ENCODE peak calls at places on chromosomes 6 and 20, in six cellular contexts. One of them, this sample, is unnamed.

GRCh38 chr20:37406010-37406998 is 60.4 kb downstream of the SRC start:
- DNase-seq in A549: peak; percentile 66
- DNase-seq in HepG2: no peak
- DNase-seq in ovary: peak; percentile 67
- DNase-seq in transverse colon: peak; percentile 47
- DNase-seq in sigmoid colon: no peak
- DNase-seq in this sample: peak; percentile 45

GRCh38 chr20:54255157-54255556 is 47.3 kb downstream of the PFDN4 start:
- DNase-seq in A549: no peak
- DNase-seq in HepG2: no peak
- DNase-seq in ovary: no peak
- DNase-seq in sigmoid colon: no peak
- DNase-seq in transverse colon: no peak
- DNase-seq in this sample: no peak

GRCh38 chr20:55253765-55254164 is 751.6 kb downstream of the CBLN4 start:
- DNase-seq in A549: no peak
- DNase-seq in HepG2: no peak
- DNase-seq in sigmoid colon: no peak
- DNase-seq in ovary: no peak
- DNase-seq in transverse colon: no peak
- DNase-seq in this sample: no peak

GRCh38 chr6:155958550-155958949 is 502.9 kb upstream of the NOX3 start:
- DNase-seq in A549: no peak
- DNase-seq in ovary: no peak
- DNase-seq in transverse colon: peak; percentile 91
- DNase-seq in sigmoid colon: no peak
- DNase-seq in HepG2: no peak
- DNase-seq in this sample: peak; percentile 41

GRCh38 chr6:40320441-40320840 is 266.7 kb downstream of the LRFN2 start:
- DNase-seq in transverse colon: no peak
- DNase-seq in ovary: no peak
- DNase-seq in A549: no peak
- DNase-seq in HepG2: no peak
- DNase-seq in sigmoid colon: no peak
- DNase-seq in this sample: no peak

GRCh38 chr6:15824851-15825250 is 162.0 kb upstream of the DTNBP1 start:
- DNase-seq in transverse colon: no peak
- DNase-seq in HepG2: no peak
- DNase-seq in A549: no peak
- DNase-seq in ovary: no peak
- DNase-seq in sigmoid colon: no peak
- DNase-seq in this sample: no peak

GRCh38 chr6:122289721-122290501 is 109.5 kb upstream of the HSF2 start:
- DNase-seq in transverse colon: no peak
- DNase-seq in sigmoid colon: no peak
- DNase-seq in A549: peak; percentile 4
- DNase-seq in ovary: no peak
- DNase-seq in HepG2: peak; percentile 13
- DNase-seq in this sample: no peak

GRCh38 chr6:37516920-37517405 is 17.3 kb upstream of the CCDC167 start:
- DNase-seq in A549: no peak
- DNase-seq in transverse colon: no peak
- DNase-seq in ovary: no peak
- DNase-seq in sigmoid colon: no peak
- DNase-seq in HepG2: no peak
- DNase-seq in this sample: no peak

GRCh38 chr20:43636429-43636828 is 30.5 kb upstream of the MYBL2 start:
- DNase-seq in ovary: no peak
- DNase-seq in transverse colon: no peak
- DNase-seq in HepG2: no peak
- DNase-seq in A549: no peak
- DNase-seq in sigmoid colon: no peak
- DNase-seq in this sample: no peak

GRCh38 chr6:62672989-62673388 is 387.0 kb upstream of the KHDRBS2 start:
- DNase-seq in transverse colon: no peak
- DNase-seq in ovary: no peak
- DNase-seq in HepG2: no peak
- DNase-seq in A549: no peak
- DNase-seq in sigmoid colon: no peak
- DNase-seq in this sample: no peak

GRCh38 chr20:63681609-63682142 is 14.8 kb upstream of the TNFRSF6B start:
- DNase-seq in HepG2: no peak
- DNase-seq in ovary: no peak
- DNase-seq in transverse colon: no peak
- DNase-seq in A549: no peak
- DNase-seq in sigmoid colon: no peak
- DNase-seq in this sample: no peak

GRCh38 chr20:854601-855000 is 21.1 kb downstream of the FAM110A start:
- DNase-seq in HepG2: no peak
- DNase-seq in sigmoid colon: no peak
- DNase-seq in ovary: no peak
- DNase-seq in A549: no peak
- DNase-seq in transverse colon: no peak
- DNase-seq in this sample: no peak

GRCh38 chr20:45890997-45891983 is at the start of the genes CTSA and NEURL2:
- DNase-seq in A549: peak; percentile 95
- DNase-seq in sigmoid colon: peak; percentile 98
- DNase-seq in HepG2: peak; percentile 98
- DNase-seq in ovary: peak; percentile 97
- DNase-seq in transverse colon: peak; percentile 97
- DNase-seq in this sample: peak; percentile 97

GRCh38 chr20:25487306-25487705 is 79.8 kb downstream of the GINS1 start:
- DNase-seq in ovary: no peak
- DNase-seq in transverse colon: no peak
- DNase-seq in sigmoid colon: no peak
- DNase-seq in HepG2: no peak
- DNase-seq in A549: no peak
- DNase-seq in this sample: no peak

GRCh38 chr20:45823949-45824835 is 2.9 kb downstream of the TNNC2 start:
- DNase-seq in ovary: peak; percentile 73
- DNase-seq in HepG2: peak; percentile 51
- DNase-seq in transverse colon: peak; percentile 72
- DNase-seq in sigmoid colon: peak; percentile 80
- DNase-seq in A549: peak; percentile 49
- DNase-seq in this sample: peak; percentile 62

GRCh38 chr6:137811121-137811911 is 55.7 kb upstream of the TNFAIP3 start:
- DNase-seq in HepG2: peak; percentile 90
- DNase-seq in ovary: no peak
- DNase-seq in sigmoid colon: peak; percentile 88
- DNase-seq in A549: peak; percentile 76
- DNase-seq in transverse colon: peak; percentile 82
- DNase-seq in this sample: peak; percentile 79

GRCh38 chr6:55175778-55176084 is 1.4 kb downstream of the HCRTR2 start:
- DNase-seq in sigmoid colon: no peak
- DNase-seq in transverse colon: no peak
- DNase-seq in ovary: no peak
- DNase-seq in A549: no peak
- DNase-seq in HepG2: no peak
- DNase-seq in this sample: no peak

GRCh38 chr20:3312940-3313656 is 74.1 kb upstream of the SLC4A11 start:
- DNase-seq in transverse colon: no peak
- DNase-seq in ovary: no peak
- DNase-seq in A549: peak; percentile 70
- DNase-seq in sigmoid colon: no peak
- DNase-seq in HepG2: peak; percentile 52
- DNase-seq in this sample: no peak

GRCh38 chr6:156347251-156348049 is 429.7 kb upstream of the ARID1B start:
- DNase-seq in ovary: no peak
- DNase-seq in sigmoid colon: no peak
- DNase-seq in transverse colon: no peak
- DNase-seq in HepG2: no peak
- DNase-seq in A549: no peak
- DNase-seq in this sample: no peak

GRCh38 chr6:20333870-20334269 is 67.8 kb upstream of the E2F3 start:
- DNase-seq in sigmoid colon: no peak
- DNase-seq in transverse colon: no peak
- DNase-seq in A549: no peak
- DNase-seq in HepG2: no peak
- DNase-seq in ovary: no peak
- DNase-seq in this sample: no peak

GRCh38 chr20:51698252-51698651 is 69.9 kb downstream of the ATP9A start:
- DNase-seq in ovary: no peak
- DNase-seq in A549: no peak
- DNase-seq in sigmoid colon: no peak
- DNase-seq in transverse colon: no peak
- DNase-seq in HepG2: no peak
- DNase-seq in this sample: no peak

GRCh38 chr6:70086806-70087205 is 216.1 kb downstream of the COL9A1 start:
- DNase-seq in transverse colon: no peak
- DNase-seq in A549: no peak
- DNase-seq in ovary: no peak
- DNase-seq in HepG2: no peak
- DNase-seq in sigmoid colon: no peak
- DNase-seq in this sample: no peak

GRCh38 chr6:169253745-169254238 is at the start of gene THBS2:
- DNase-seq in ovary: peak; percentile 77
- DNase-seq in transverse colon: peak; percentile 24
- DNase-seq in sigmoid colon: peak; percentile 92
- DNase-seq in A549: no peak
- DNase-seq in HepG2: no peak
- DNase-seq in this sample: no peak

GRCh38 chr6:42017021-42017643 is 33.2 kb upstream of the TAF8 start:
- DNase-seq in ovary: no peak
- DNase-seq in HepG2: no peak
- DNase-seq in sigmoid colon: no peak
- DNase-seq in transverse colon: no peak
- DNase-seq in A549: no peak
- DNase-seq in this sample: no peak

GRCh38 chr6:41373919-41374617 is 38.7 kb downstream of the NCR2 start:
- DNase-seq in transverse colon: no peak
- DNase-seq in ovary: no peak
- DNase-seq in HepG2: no peak
- DNase-seq in A549: no peak
- DNase-seq in sigmoid colon: no peak
- DNase-seq in this sample: no peak

GRCh38 chr6:98824907-98825601 is 9.3 kb upstream of the POU3F2 start:
- DNase-seq in A549: no peak
- DNase-seq in HepG2: no peak
- DNase-seq in ovary: no peak
- DNase-seq in transverse colon: no peak
- DNase-seq in sigmoid colon: no peak
- DNase-seq in this sample: no peak

GRCh38 chr6:166904101-166904746 is 52.1 kb downstream of the RNASET2 start:
- DNase-seq in transverse colon: no peak
- DNase-seq in A549: no peak
- DNase-seq in sigmoid colon: no peak
- DNase-seq in HepG2: no peak
- DNase-seq in ovary: no peak
- DNase-seq in this sample: no peak

GRCh38 chr6:140285998-140286690 is 911.7 kb upstream of the CITED2 start:
- DNase-seq in HepG2: no peak
- DNase-seq in A549: no peak
- DNase-seq in sigmoid colon: no peak
- DNase-seq in ovary: no peak
- DNase-seq in transverse colon: no peak
- DNase-seq in this sample: no peak

GRCh38 chr6:126831461-126831860 is 287.0 kb upstream of the RSPO3 start:
- DNase-seq in A549: no peak
- DNase-seq in ovary: no peak
- DNase-seq in HepG2: no peak
- DNase-seq in transverse colon: no peak
- DNase-seq in sigmoid colon: no peak
- DNase-seq in this sample: no peak

GRCh38 chr6:105430685-105431084 is 27.8 kb upstream of the PREP start:
- DNase-seq in ovary: no peak
- DNase-seq in sigmoid colon: no peak
- DNase-seq in transverse colon: no peak
- DNase-seq in A549: no peak
- DNase-seq in HepG2: no peak
- DNase-seq in this sample: no peak
- H3K27ac ChIP-seq in ovary: no peak overlapping the region
- H3K27ac ChIP-seq in sigmoid colon: no peak overlapping the region
- H3K27ac ChIP-seq in transverse colon: no peak overlapping the region
- H3K27ac ChIP-seq in A549: peak overlapping the region; percentile 49
- H3K27ac ChIP-seq in HepG2: no peak overlapping the region
- H3K27ac ChIP-seq in this sample: no peak overlapping the region

DNA sequence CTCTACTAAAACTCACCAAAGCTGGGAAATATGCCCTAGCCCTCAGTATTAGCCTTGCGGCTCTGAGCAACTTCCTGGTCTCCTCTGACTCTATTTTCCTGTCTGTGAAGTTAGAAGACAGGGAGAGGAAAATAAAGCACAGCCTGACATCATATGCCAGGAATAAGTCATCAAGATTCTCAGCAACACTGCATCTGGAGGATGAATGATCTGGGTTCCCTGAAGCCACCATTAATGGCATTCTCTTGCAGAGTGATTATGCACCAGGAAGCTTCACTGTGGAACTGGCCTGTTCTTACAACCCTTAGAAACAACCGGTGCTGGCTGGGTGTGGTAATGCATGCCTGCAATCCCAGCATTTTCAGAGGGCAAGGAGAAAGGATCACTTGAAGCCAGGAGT is 12.4 kb downstream of the ADGRF5 start:
- DNase-seq in HepG2: no peak
- DNase-seq in transverse colon: no peak
- DNase-seq in ovary: no peak
- DNase-seq in A549: no peak
- DNase-seq in sigmoid colon: no peak
- DNase-seq in this sample: no peak
- TF ChIP-seq EP300 in HepG2: no peak
- TF ChIP-seq EP300 in transverse colon: no peak
- TF ChIP-seq EP300 in ovary: no peak
- TF ChIP-seq EP300 in A549: no peak
- TF ChIP-seq EP300 in sigmoid colon: no peak
- TF ChIP-seq EP300 in this sample: no peak

GRCh38 chr6:109456283-109456583 is 661 bp upstream of the MICAL1 start:
- DNase-seq in transverse colon: no peak
- DNase-seq in sigmoid colon: no peak
- DNase-seq in HepG2: no peak
- DNase-seq in A549: no peak
- DNase-seq in ovary: no peak
- DNase-seq in this sample: peak; percentile 44
- H3K27ac ChIP-seq in transverse colon: peak overlapping the region; percentile 93
- H3K27ac ChIP-seq in sigmoid colon: peak overlapping the region; percentile 77
- H3K27ac ChIP-seq in HepG2: no peak overlapping the region
- H3K27ac ChIP-seq in A549: peak overlapping the region; percentile 81
- H3K27ac ChIP-seq in ovary: no peak overlapping the region
- H3K27ac ChIP-seq in this sample: peak overlapping the region; percentile 85

DNA sequence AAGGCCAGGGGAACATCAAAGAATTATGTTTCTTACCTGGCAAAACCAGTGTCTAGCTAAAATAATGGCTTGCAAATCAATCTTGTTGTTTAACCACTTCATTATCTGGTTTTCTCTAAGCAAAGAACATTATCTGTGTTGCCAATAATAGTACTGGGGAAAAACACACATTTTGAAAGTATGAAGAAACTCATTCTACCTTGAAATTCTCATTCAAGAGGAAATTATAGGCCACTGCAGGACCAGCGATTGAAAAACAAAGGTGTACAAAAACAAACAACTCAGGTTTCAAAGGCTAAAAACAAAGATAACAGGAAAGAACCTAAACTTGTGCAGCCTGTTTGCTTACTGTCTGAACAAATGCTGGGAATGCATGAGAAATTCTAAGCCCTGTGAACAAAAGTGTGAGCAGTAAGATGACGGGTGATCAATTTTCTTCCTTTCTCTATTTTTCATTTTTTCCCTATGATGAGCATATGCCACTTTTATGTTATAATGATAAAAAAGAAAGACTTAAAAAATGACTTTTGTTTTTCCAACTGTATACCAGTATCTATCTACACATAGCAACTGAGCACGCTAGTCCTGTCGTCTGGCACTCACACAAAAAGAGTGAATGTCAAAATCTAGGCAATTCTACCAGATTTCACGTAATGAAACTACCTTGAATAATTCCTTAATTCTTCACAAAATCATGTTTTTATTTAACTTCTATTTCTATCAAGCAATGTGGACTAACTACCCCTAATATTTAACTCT is 117.9 kb downstream of the SGK1 start:
- DNase-seq in transverse colon: no peak
- DNase-seq in HepG2: peak; percentile 98
- DNase-seq in ovary: no peak
- DNase-seq in sigmoid colon: no peak
- DNase-seq in A549: no peak
- DNase-seq in this sample: no peak
- TF ChIP-seq EP300 in transverse colon: no peak
- TF ChIP-seq EP300 in HepG2: peak; percentile 99
- TF ChIP-seq EP300 in ovary: no peak
- TF ChIP-seq EP300 in sigmoid colon: no peak
- TF ChIP-seq EP300 in A549: no peak
- TF ChIP-seq EP300 in this sample: no peak